ENCODE peak calls at places on chromosome 21, in five cellular contexts. One of them, this sample, is unnamed.

GRCh38 chr21:29347274-29347681 is 48.6 kb downstream of the BACH1 start:
- DNase-seq in CD4-positive, CD25-positive, alpha-beta regulatory T cell: no peak
- DNase-seq in adrenal gland: no peak
- DNase-seq in hepatocyte: peak; percentile 22
- DNase-seq in tibial nerve: peak; percentile 16
- DNase-seq in this sample: no peak

GRCh38 chr21:33075596-33076195 is 5.8 kb downstream of the OLIG1 start:
- DNase-seq in adrenal gland: no peak
- DNase-seq in tibial nerve: no peak
- DNase-seq in CD4-positive, CD25-positive, alpha-beta regulatory T cell: no peak
- DNase-seq in hepatocyte: peak; percentile 58
- DNase-seq in this sample: no peak

GRCh38 chr21:28601708-28602107 is 391.0 kb downstream of the LTN1 start:
- DNase-seq in tibial nerve: no peak
- DNase-seq in CD4-positive, CD25-positive, alpha-beta regulatory T cell: no peak
- DNase-seq in adrenal gland: no peak
- DNase-seq in hepatocyte: no peak
- DNase-seq in this sample: no peak

GRCh38 chr21:44958471-44959191 is 18.8 kb downstream of the SLX9 start:
- DNase-seq in CD4-positive, CD25-positive, alpha-beta regulatory T cell: no peak
- DNase-seq in hepatocyte: peak; percentile 50
- DNase-seq in adrenal gland: peak; percentile 62
- DNase-seq in tibial nerve: peak; percentile 82
- DNase-seq in this sample: no peak

GRCh38 chr21:37639756-37640155 is 273.2 kb downstream of the DYRK1A start:
- DNase-seq in CD4-positive, CD25-positive, alpha-beta regulatory T cell: no peak
- DNase-seq in hepatocyte: no peak
- DNase-seq in tibial nerve: no peak
- DNase-seq in adrenal gland: no peak
- DNase-seq in this sample: no peak

GRCh38 chr21:14523234-14523633 is 22.9 kb downstream of the SAMSN1 start:
- DNase-seq in tibial nerve: no peak
- DNase-seq in CD4-positive, CD25-positive, alpha-beta regulatory T cell: no peak
- DNase-seq in adrenal gland: no peak
- DNase-seq in hepatocyte: no peak
- DNase-seq in this sample: no peak

GRCh38 chr21:44804762-44805161 is 3.1 kb upstream of the UBE2G2 start:
- DNase-seq in hepatocyte: no peak
- DNase-seq in CD4-positive, CD25-positive, alpha-beta regulatory T cell: no peak
- DNase-seq in adrenal gland: no peak
- DNase-seq in tibial nerve: no peak
- DNase-seq in this sample: no peak

GRCh38 chr21:35323947-35324346 is 274.8 kb upstream of the RUNX1 start:
- DNase-seq in CD4-positive, CD25-positive, alpha-beta regulatory T cell: no peak
- DNase-seq in hepatocyte: peak; percentile 73
- DNase-seq in adrenal gland: no peak
- DNase-seq in tibial nerve: no peak
- DNase-seq in this sample: no peak

GRCh38 chr21:15820857-15821256 is 91.1 kb downstream of the USP25 start:
- DNase-seq in CD4-positive, CD25-positive, alpha-beta regulatory T cell: no peak
- DNase-seq in adrenal gland: no peak
- DNase-seq in tibial nerve: no peak
- DNase-seq in hepatocyte: no peak
- DNase-seq in this sample: no peak

GRCh38 chr21:28752131-28752530 is 240.5 kb downstream of the LTN1 start:
- DNase-seq in adrenal gland: no peak
- DNase-seq in tibial nerve: no peak
- DNase-seq in hepatocyte: no peak
- DNase-seq in CD4-positive, CD25-positive, alpha-beta regulatory T cell: no peak
- DNase-seq in this sample: no peak

GRCh38 chr21:44905725-44906084 is 15.0 kb downstream of the ITGB2 start:
- DNase-seq in adrenal gland: no peak
- DNase-seq in CD4-positive, CD25-positive, alpha-beta regulatory T cell: no peak
- DNase-seq in tibial nerve: no peak
- DNase-seq in hepatocyte: no peak
- DNase-seq in this sample: no peak

GRCh38 chr21:27326293-27326692 is 359.4 kb upstream of the ADAMTS5 start:
- DNase-seq in hepatocyte: no peak
- DNase-seq in CD4-positive, CD25-positive, alpha-beta regulatory T cell: no peak
- DNase-seq in adrenal gland: no peak
- DNase-seq in tibial nerve: no peak
- DNase-seq in this sample: no peak

GRCh38 chr21:37688952-37689659 is 227.2 kb downstream of the KCNJ6 start:
- DNase-seq in CD4-positive, CD25-positive, alpha-beta regulatory T cell: no peak
- DNase-seq in adrenal gland: no peak
- DNase-seq in tibial nerve: no peak
- DNase-seq in hepatocyte: no peak
- DNase-seq in this sample: no peak

GRCh38 chr21:31511258-31511657 is 148.2 kb upstream of the SOD1 start:
- DNase-seq in hepatocyte: no peak
- DNase-seq in adrenal gland: no peak
- DNase-seq in tibial nerve: no peak
- DNase-seq in CD4-positive, CD25-positive, alpha-beta regulatory T cell: no peak
- DNase-seq in this sample: no peak

GRCh38 chr21:16976132-16976666 is 536.6 kb upstream of the CXADR start:
- DNase-seq in CD4-positive, CD25-positive, alpha-beta regulatory T cell: no peak
- DNase-seq in tibial nerve: no peak
- DNase-seq in hepatocyte: no peak
- DNase-seq in adrenal gland: no peak
- DNase-seq in this sample: no peak

GRCh38 chr21:31426235-31426797 is 82.3 kb upstream of the TIAM1 start:
- DNase-seq in CD4-positive, CD25-positive, alpha-beta regulatory T cell: no peak
- DNase-seq in tibial nerve: no peak
- DNase-seq in hepatocyte: no peak
- DNase-seq in adrenal gland: no peak
- DNase-seq in this sample: no peak

GRCh38 chr21:39850333-39850732 is 16.9 kb upstream of the PCP4 start:
- DNase-seq in adrenal gland: no peak
- DNase-seq in hepatocyte: no peak
- DNase-seq in CD4-positive, CD25-positive, alpha-beta regulatory T cell: no peak
- DNase-seq in tibial nerve: no peak
- DNase-seq in this sample: no peak

GRCh38 chr21:32626633-32627196 is 14.5 kb upstream of the CFAP298 start:
- DNase-seq in tibial nerve: no peak
- DNase-seq in adrenal gland: no peak
- DNase-seq in hepatocyte: no peak
- DNase-seq in CD4-positive, CD25-positive, alpha-beta regulatory T cell: no peak
- DNase-seq in this sample: no peak

GRCh38 chr21:32392299-32392879 is 423 bp downstream of the URB1 start:
- DNase-seq in hepatocyte: peak; percentile 19
- DNase-seq in CD4-positive, CD25-positive, alpha-beta regulatory T cell: no peak
- DNase-seq in adrenal gland: no peak
- DNase-seq in tibial nerve: no peak
- DNase-seq in this sample: no peak

GRCh38 chr21:31157756-31158155 is 119.5 kb upstream of the KRTAP19-8 start:
- DNase-seq in tibial nerve: no peak
- DNase-seq in hepatocyte: no peak
- DNase-seq in CD4-positive, CD25-positive, alpha-beta regulatory T cell: no peak
- DNase-seq in adrenal gland: no peak
- DNase-seq in this sample: no peak

GRCh38 chr21:30882907-30883597 is 1.7 kb upstream of the KRTAP11-1 start:
- DNase-seq in tibial nerve: no peak
- DNase-seq in adrenal gland: no peak
- DNase-seq in CD4-positive, CD25-positive, alpha-beta regulatory T cell: no peak
- DNase-seq in hepatocyte: no peak
- DNase-seq in this sample: no peak

GRCh38 chr21:32330784-32331311 is 32.2 kb downstream of the MRAP start:
- DNase-seq in adrenal gland: no peak
- DNase-seq in hepatocyte: no peak
- DNase-seq in CD4-positive, CD25-positive, alpha-beta regulatory T cell: no peak
- DNase-seq in tibial nerve: no peak
- DNase-seq in this sample: peak; percentile 17

GRCh38 chr21:23478381-23478780 is 2128.9 kb downstream of the MRPL39 start:
- DNase-seq in tibial nerve: no peak
- DNase-seq in hepatocyte: no peak
- DNase-seq in CD4-positive, CD25-positive, alpha-beta regulatory T cell: no peak
- DNase-seq in adrenal gland: no peak
- DNase-seq in this sample: no peak

GRCh38 chr21:14115646-14116045 is 95.1 kb downstream of the LIPI start:
- DNase-seq in adrenal gland: no peak
- DNase-seq in hepatocyte: no peak
- DNase-seq in CD4-positive, CD25-positive, alpha-beta regulatory T cell: no peak
- DNase-seq in tibial nerve: no peak
- DNase-seq in this sample: no peak

GRCh38 chr21:16055012-16055411 is 325.2 kb downstream of the USP25 start:
- DNase-seq in hepatocyte: no peak
- DNase-seq in tibial nerve: no peak
- DNase-seq in adrenal gland: no peak
- DNase-seq in CD4-positive, CD25-positive, alpha-beta regulatory T cell: no peak
- DNase-seq in this sample: no peak

GRCh38 chr21:33047231-33047630 is 21.5 kb downstream of the OLIG2 start:
- DNase-seq in hepatocyte: no peak
- DNase-seq in tibial nerve: no peak
- DNase-seq in adrenal gland: no peak
- DNase-seq in CD4-positive, CD25-positive, alpha-beta regulatory T cell: no peak
- DNase-seq in this sample: no peak

GRCh38 chr21:32543975-32544374 is 41.3 kb downstream of the TCP10L start:
- DNase-seq in CD4-positive, CD25-positive, alpha-beta regulatory T cell: no peak
- DNase-seq in hepatocyte: no peak
- DNase-seq in tibial nerve: no peak
- DNase-seq in adrenal gland: no peak
- DNase-seq in this sample: no peak

GRCh38 chr21:15062566-15062965 is 2.2 kb downstream of the NRIP1 start:
- DNase-seq in tibial nerve: no peak
- DNase-seq in adrenal gland: no peak
- DNase-seq in CD4-positive, CD25-positive, alpha-beta regulatory T cell: peak; percentile 44
- DNase-seq in hepatocyte: no peak
- DNase-seq in this sample: no peak

GRCh38 chr21:20257052-20257451 is 741.2 kb upstream of the NCAM2 start:
- DNase-seq in tibial nerve: no peak
- DNase-seq in hepatocyte: no peak
- DNase-seq in adrenal gland: no peak
- DNase-seq in CD4-positive, CD25-positive, alpha-beta regulatory T cell: no peak
- DNase-seq in this sample: no peak

GRCh38 chr21:31553926-31554325 is 105.6 kb upstream of the SOD1 start:
- DNase-seq in CD4-positive, CD25-positive, alpha-beta regulatory T cell: no peak
- DNase-seq in adrenal gland: no peak
- DNase-seq in tibial nerve: no peak
- DNase-seq in hepatocyte: no peak
- DNase-seq in this sample: no peak

GRCh38 chr21:31945116-31945515 is 72.3 kb downstream of the HUNK start:
- DNase-seq in adrenal gland: no peak
- DNase-seq in CD4-positive, CD25-positive, alpha-beta regulatory T cell: no peak
- DNase-seq in hepatocyte: no peak
- DNase-seq in tibial nerve: no peak
- DNase-seq in this sample: no peak

GRCh38 chr21:31710586-31710985 is 21.3 kb downstream of the SCAF4 start:
- DNase-seq in CD4-positive, CD25-positive, alpha-beta regulatory T cell: no peak
- DNase-seq in tibial nerve: no peak
- DNase-seq in adrenal gland: no peak
- DNase-seq in hepatocyte: no peak
- DNase-seq in this sample: no peak

GRCh38 chr21:31959881-31960280 is 87.1 kb downstream of the HUNK start:
- DNase-seq in adrenal gland: no peak
- DNase-seq in hepatocyte: no peak
- DNase-seq in CD4-positive, CD25-positive, alpha-beta regulatory T cell: no peak
- DNase-seq in tibial nerve: no peak
- DNase-seq in this sample: no peak

GRCh38 chr21:21003701-21004100 is 5.5 kb downstream of the NCAM2 start:
- DNase-seq in tibial nerve: no peak
- DNase-seq in hepatocyte: peak; percentile 37
- DNase-seq in CD4-positive, CD25-positive, alpha-beta regulatory T cell: no peak
- DNase-seq in adrenal gland: no peak
- DNase-seq in this sample: no peak

GRCh38 chr21:46036696-46037337 is 55.2 kb downstream of the COL6A1 start:
- DNase-seq in adrenal gland: no peak
- DNase-seq in hepatocyte: no peak
- DNase-seq in CD4-positive, CD25-positive, alpha-beta regulatory T cell: no peak
- DNase-seq in tibial nerve: no peak
- DNase-seq in this sample: no peak

GRCh38 chr21:46039891-46040660 is 57.8 kb upstream of the COL6A2 start:
- DNase-seq in hepatocyte: no peak
- DNase-seq in CD4-positive, CD25-positive, alpha-beta regulatory T cell: no peak
- DNase-seq in adrenal gland: no peak
- DNase-seq in tibial nerve: no peak
- DNase-seq in this sample: no peak

GRCh38 chr21:46038871-46039397 is 57.4 kb downstream of the COL6A1 start:
- DNase-seq in tibial nerve: peak; percentile 50
- DNase-seq in CD4-positive, CD25-positive, alpha-beta regulatory T cell: no peak
- DNase-seq in hepatocyte: no peak
- DNase-seq in adrenal gland: peak; percentile 49
- DNase-seq in this sample: no peak

GRCh38 chr21:46037338-46038325 is 56.1 kb downstream of the COL6A1 start:
- DNase-seq in tibial nerve: no peak
- DNase-seq in CD4-positive, CD25-positive, alpha-beta regulatory T cell: no peak
- DNase-seq in adrenal gland: no peak
- DNase-seq in hepatocyte: no peak
- DNase-seq in this sample: no peak

GRCh38 chr21:46038341-46038829 is 56.8 kb downstream of the COL6A1 start:
- DNase-seq in adrenal gland: no peak
- DNase-seq in hepatocyte: no peak
- DNase-seq in tibial nerve: no peak
- DNase-seq in CD4-positive, CD25-positive, alpha-beta regulatory T cell: no peak
- DNase-seq in this sample: no peak
- H3K27ac ChIP-seq in adrenal gland: peak overlapping the region; percentile 51
- H3K27ac ChIP-seq in hepatocyte: no peak overlapping the region
- H3K27ac ChIP-seq in tibial nerve: no peak overlapping the region
- H3K27ac ChIP-seq in CD4-positive, CD25-positive, alpha-beta regulatory T cell: no peak overlapping the region
- H3K27ac ChIP-seq in this sample: no peak overlapping the region

GRCh38 chr21:46603228-46603627 is 1.7 kb downstream of the S100B start:
- DNase-seq in CD4-positive, CD25-positive, alpha-beta regulatory T cell: no peak
- DNase-seq in tibial nerve: no peak
- DNase-seq in adrenal gland: no peak
- DNase-seq in hepatocyte: no peak
- DNase-seq in this sample: no peak
- H3K27ac ChIP-seq in CD4-positive, CD25-positive, alpha-beta regulatory T cell: no peak overlapping the region
- H3K27ac ChIP-seq in tibial nerve: no peak overlapping the region
- H3K27ac ChIP-seq in adrenal gland: no peak overlapping the region
- H3K27ac ChIP-seq in hepatocyte: no peak overlapping the region
- H3K27ac ChIP-seq in this sample: peak overlapping the region; percentile 98

GRCh38 chr21:36499578-36500471 is 19.9 kb upstream of the CLDN14 start:
- DNase-seq in tibial nerve: no peak
- DNase-seq in CD4-positive, CD25-positive, alpha-beta regulatory T cell: no peak
- DNase-seq in adrenal gland: no peak
- DNase-seq in hepatocyte: no peak
- DNase-seq in this sample: no peak
- H3K27ac ChIP-seq in tibial nerve: no peak overlapping the region
- H3K27ac ChIP-seq in CD4-positive, CD25-positive, alpha-beta regulatory T cell: no peak overlapping the region
- H3K27ac ChIP-seq in adrenal gland: no peak overlapping the region
- H3K27ac ChIP-seq in hepatocyte: no peak overlapping the region
- H3K27ac ChIP-seq in this sample: no peak overlapping the region

DNA sequence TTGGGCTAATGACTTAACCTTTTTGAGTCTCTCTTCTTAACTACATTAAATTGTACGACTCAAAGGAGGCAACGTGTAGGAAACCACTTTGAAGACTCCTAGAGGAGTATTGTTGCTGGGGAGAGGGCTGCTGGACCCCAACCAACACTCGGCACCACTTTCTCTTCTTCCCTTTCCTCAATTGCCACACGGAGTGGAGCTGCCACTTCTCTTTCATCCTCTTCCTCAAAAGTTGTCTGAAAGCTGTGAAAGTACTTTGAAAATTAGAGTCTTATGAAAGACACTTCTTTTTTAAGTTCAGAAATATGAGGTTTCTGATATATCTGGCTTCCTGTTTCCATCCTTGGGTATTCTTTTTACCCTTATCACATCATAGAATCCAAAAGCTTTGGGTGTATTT is 59.5 kb downstream of the MRPS6 start:
- DNase-seq in CD4-positive, CD25-positive, alpha-beta regulatory T cell: no peak
- DNase-seq in tibial nerve: no peak
- DNase-seq in adrenal gland: no peak
- DNase-seq in hepatocyte: no peak
- DNase-seq in this sample: no peak
- H3K27ac ChIP-seq in CD4-positive, CD25-positive, alpha-beta regulatory T cell: no peak overlapping the region
- H3K27ac ChIP-seq in tibial nerve: no peak overlapping the region
- H3K27ac ChIP-seq in adrenal gland: peak overlapping the region; percentile 90
- H3K27ac ChIP-seq in hepatocyte: no peak overlapping the region
- H3K27ac ChIP-seq in this sample: no peak overlapping the region

This sample was measured in substantia nigra.